ENCODE peak calls at places on chromosome X, in eight cellular contexts. Z, O, I, D, C, V, M and R are unnamed samples. For H3K36me3 and H3K9me3, the result is how much of the 10 kb centered on the place peaks cover.

GRCh38 chrX:122866527-122866926 is 317.6 kb upstream of the GRIA3 start:
- DNase-seq in V (no peak), O (no peak), M (no peak), I (no peak), D (no peak), Z (no peak), C (no peak), R (no peak)

GRCh38 chrX:129980540-129981206 is 1.8 kb upstream of the BCORL1 start:
- DNase-seq in C (peak), I (peak), Z (no peak), V (peak), M (peak), O (peak), D (no peak), R (no peak)

GRCh38 chrX:9566150-9566621 is 101.3 kb downstream of the TBL1X start:
- DNase-seq in Z (no peak), O (no peak), M (no peak), C (peak), D (peak), V (peak), I (peak), R (no peak)

GRCh38 chrX:154426916-154427792 is 1.3 kb upstream of the ATP6AP1 start:
- DNase-seq in C (no peak), M (no peak), I (no peak), O (no peak), V (no peak), D (no peak), Z (no peak), R (no peak)

GRCh38 chrX:10932842-10933440 is 178.2 kb upstream of the HCCS start:
- DNase-seq in M (no peak), I (no peak), O (no peak), C (no peak), Z (no peak), V (no peak), D (no peak), R (no peak)

GRCh38 chrX:22698151-22698550 is 301.6 kb upstream of the DDX53 start:
- DNase-seq in O (no peak), C (no peak), I (no peak), V (no peak), M (no peak), D (no peak), Z (no peak), R (no peak)

GRCh38 chrX:69189972-69190371 is 24.7 kb upstream of the PJA1 start:
- DNase-seq in Z (no peak), D (no peak), I (no peak), M (no peak), C (no peak), O (no peak), V (no peak), R (no peak)

GRCh38 chrX:29172880-29173279 is 585.6 kb downstream of the IL1RAPL1 start:
- DNase-seq in C (no peak), D (no peak), O (no peak), Z (no peak), I (no peak), V (no peak), M (no peak), R (no peak)

GRCh38 chrX:27924718-27925117 is 56.5 kb downstream of the DCAF8L1 start:
- DNase-seq in V (no peak), I (no peak), D (no peak), O (no peak), Z (no peak), C (no peak), M (no peak), R (no peak)

GRCh38 chrX:30593435-30594200 is 16.1 kb upstream of the TASL start:
- DNase-seq in V (no peak), Z (no peak), D (peak), C (no peak), M (no peak), I (no peak), O (no peak), R (no peak)

GRCh38 chrX:30592846-30593245 is 15.3 kb upstream of the TASL start:
- DNase-seq in O (no peak), M (no peak), I (no peak), D (no peak), V (no peak), Z (no peak), C (no peak), R (no peak)

DNA sequence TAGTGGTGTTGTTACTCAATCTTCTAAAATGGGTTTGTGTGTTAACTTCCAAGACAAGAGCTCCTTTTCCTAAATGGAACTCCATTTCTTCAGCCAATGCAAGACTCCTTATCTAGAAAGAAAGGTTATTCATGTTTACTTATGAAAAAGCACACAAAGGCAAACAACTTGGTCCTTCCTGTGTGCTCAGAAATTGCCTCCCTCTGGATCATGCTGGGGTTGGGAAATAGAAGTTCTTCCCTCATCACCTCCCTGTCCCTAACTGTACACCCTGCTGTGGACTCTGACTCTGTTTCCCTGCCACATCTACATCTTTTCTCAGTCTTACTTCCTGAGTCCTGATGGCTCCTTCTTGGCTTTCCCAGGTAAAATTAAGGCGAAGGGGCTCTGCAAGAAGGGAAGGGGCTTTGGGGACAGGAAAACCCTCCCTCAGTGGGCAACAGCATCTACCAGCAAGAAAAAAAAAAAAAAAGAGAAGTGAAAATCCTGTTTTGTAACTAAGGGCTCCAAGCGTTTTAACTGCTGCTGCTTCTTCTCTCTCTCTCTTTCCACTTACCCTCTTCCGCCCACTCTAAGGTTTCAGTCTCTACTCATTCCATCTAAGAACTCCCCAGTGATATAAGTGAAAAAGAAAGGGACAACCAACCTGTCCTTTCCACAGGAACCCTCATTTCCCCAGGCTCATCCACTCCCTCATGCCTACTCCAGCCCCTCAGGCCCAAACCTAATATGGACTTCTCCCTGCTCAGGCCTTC is 19.9 kb upstream of the TASL start:
- DNase-seq in M (no peak), D (no peak), C (no peak), Z (no peak), I (no peak), O (no peak), V (no peak), R (no peak)
- H3K27ac ChIP-seq in M (peak), D (no peak), C (no peak), Z (no peak), I (no peak), O (no peak), V (no peak), R (no peak)

DNA sequence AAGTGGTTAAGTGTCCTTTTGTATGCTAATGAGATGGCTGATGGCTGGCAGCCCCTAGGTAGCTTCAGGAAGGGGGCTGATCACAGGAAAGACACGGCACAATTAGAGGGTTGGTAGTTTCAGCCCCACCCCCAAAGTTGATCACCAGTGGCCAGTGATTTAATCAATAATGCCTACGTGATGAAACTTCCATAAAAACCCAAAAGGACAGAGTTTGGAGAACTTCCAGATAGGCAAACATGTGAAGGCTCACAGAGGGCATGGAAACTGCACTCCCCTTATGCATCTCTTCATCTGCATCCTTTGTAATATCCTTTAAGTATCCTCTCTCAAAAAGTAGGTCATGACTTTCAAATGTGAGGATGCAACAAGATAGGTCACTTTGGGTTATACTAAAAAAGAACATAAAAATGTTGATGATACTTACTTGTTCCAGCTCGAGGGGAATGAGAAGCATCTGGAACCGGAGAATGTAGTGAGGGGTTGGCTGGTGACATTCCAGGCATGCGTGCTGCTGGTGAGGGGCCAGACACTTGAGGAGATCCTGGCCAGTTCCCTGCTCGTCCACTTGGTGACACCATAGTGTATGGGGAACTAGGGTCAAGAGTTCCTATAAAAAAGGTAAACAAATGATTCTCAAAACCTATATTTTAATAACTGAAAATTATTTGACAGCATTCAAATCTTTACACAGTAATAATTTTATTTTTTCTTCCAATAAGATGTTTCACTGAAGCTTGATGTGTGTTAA is 16.7 kb upstream of the CXorf38 start:
- DNase-seq in M (no peak), C (no peak), I (no peak), V (no peak), O (no peak), Z (no peak), D (no peak), R (no peak)
- H3K36me3 ChIP-seq in M (half or more), C (under half), I (under half), V (half or more), O (under half), Z (under half), D (under half), R (under half)

GRCh38 chrX:47723083-47723482 is 64.1 kb upstream of the UXT start:
- DNase-seq in I (no peak), M (no peak), C (no peak), O (no peak), Z (no peak), D (no peak), V (no peak), R (no peak)
- H3K9me3 ChIP-seq in I (under half), M (under half), C (under half), O (under half), Z (under half), D (under half), V (under half), R (under half)

GRCh38 chrX:72713130-72713529 is 976 bp downstream of the PHKA1 start:
- DNase-seq in Z (no peak), O (no peak), V (no peak), M (no peak), D (no peak), I (no peak), C (no peak), R (no peak)
- H3K27ac ChIP-seq in Z (peak), O (no peak), V (peak), M (no peak), D (peak), I (no peak), C (no peak), R (no peak)

GRCh38 chrX:54446084-54446483 is 5.9 kb downstream of the TSR2 start:
- DNase-seq in Z (no peak), V (no peak), M (no peak), C (no peak), D (no peak), I (no peak), O (no peak), R (no peak)
- H3K36me3 ChIP-seq in Z (under half), V (under half), M (under half), C (under half), D (under half), I (under half), O (under half), R (under half)

GRCh38 chrX:67004451-67004850 is 365.6 kb upstream of the EDA2R start:
- DNase-seq in M (no peak), C (no peak), I (no peak), O (no peak), Z (no peak), D (no peak), V (no peak), R (no peak)
- H3K9me3 ChIP-seq in M (under half), C (under half), I (under half), O (under half), Z (under half), D (under half), V (under half), R (under half)

DNA sequence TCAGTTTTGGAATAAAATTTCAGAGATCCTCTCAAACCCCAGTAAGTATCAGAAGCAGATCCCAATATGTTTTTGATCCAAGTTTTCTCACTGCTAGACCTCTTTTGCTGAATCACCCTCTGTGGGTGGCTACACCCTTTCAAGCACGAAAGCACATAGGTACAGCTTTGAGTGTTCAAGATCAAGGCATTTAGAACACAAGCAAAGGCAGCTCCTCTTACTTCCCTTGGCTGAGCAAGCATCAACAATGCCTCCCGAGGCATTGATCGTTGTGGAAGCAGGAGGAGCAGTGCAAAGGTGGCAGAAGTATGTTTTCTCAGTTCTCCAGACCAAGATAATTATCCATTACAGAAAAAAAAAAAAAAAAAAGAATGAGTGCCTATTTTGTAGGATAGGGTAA is 72.0 kb upstream of the TSPAN7 start:
- DNase-seq in Z (no peak), O (no peak), C (no peak), M (no peak), V (no peak), D (no peak), I (no peak), R (no peak)
- H3K27ac ChIP-seq in Z (no peak), O (no peak), C (no peak), M (no peak), V (no peak), D (no peak), I (no peak), R (no peak)

DNA sequence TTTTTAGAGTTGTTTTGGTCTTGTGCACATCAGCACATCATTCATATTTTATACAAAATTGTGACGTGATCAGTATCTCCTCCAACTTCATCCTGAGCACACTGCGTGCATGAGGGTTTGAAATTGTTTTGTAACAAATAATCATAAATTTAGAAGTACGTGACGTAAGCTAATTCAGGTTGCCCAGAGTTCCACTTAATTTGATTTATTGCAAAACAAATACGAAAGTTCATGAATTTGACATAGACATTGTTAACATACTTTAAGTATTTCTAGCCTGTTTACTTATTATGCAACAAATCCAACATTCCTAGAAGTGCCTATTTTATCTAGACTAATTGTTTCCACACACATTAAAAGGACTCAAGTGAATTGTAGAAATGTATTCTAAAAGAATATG is 48.3 kb downstream of the MAP7D3 start:
- DNase-seq in D (no peak), C (no peak), V (no peak), M (no peak), Z (no peak), I (no peak), O (no peak), R (no peak)
- H3K36me3 ChIP-seq in D (under half), C (under half), V (half or more), M (under half), Z (under half), I (under half), O (under half), R (under half)